ENCODE peak calls at places on chromosomes 1 and 21, in five cellular contexts. K is DMS153, U is SK-MEL-5, L is SHP77, N is LoVo. G is an unnamed sample.

GRCh38 chr1:64505232-64505943 is 35.5 kb downstream of the CACHD1 start:
- DNase-seq in N (peak), L (peak), U (no peak), K (no peak), G (no peak)

GRCh38 chr1:19321071-19321470 is 8.9 kb downstream of the SLC66A1 start:
- DNase-seq in U (no peak), K (no peak), L (no peak), N (no peak), G (no peak)

GRCh38 chr1:219276029-219276738 is 102.5 kb downstream of the LYPLAL1 start:
- DNase-seq in U (peak), K (no peak), N (no peak), L (no peak), G (no peak)

GRCh38 chr1:32724678-32725594 is 22.4 kb upstream of the SYNC start:
- DNase-seq in U (peak), N (peak), K (no peak), L (peak), G (peak)

GRCh38 chr1:36651176-36651910 is 168.6 kb upstream of the CSF3R start:
- DNase-seq in U (no peak), L (no peak), N (no peak), K (no peak), G (no peak)

GRCh38 chr1:119447344-119447743 is 32.4 kb downstream of the HSD3B2 start:
- DNase-seq in L (no peak), K (no peak), U (no peak), N (no peak), G (no peak)

GRCh38 chr21:41361786-41362604 is at the start of gene MX2:
- DNase-seq in U (no peak), L (peak), N (peak), K (peak), G (no peak)

GRCh38 chr1:203137324-203137723 is 9.8 kb downstream of the ADORA1 start:
- DNase-seq in K (no peak), N (no peak), U (no peak), L (no peak), G (no peak)

GRCh38 chr1:218254296-218254918 is 30.7 kb upstream of the RRP15 start:
- DNase-seq in U (no peak), N (no peak), K (no peak), L (no peak), G (no peak)

GRCh38 chr1:211111351-211111750 is 22.6 kb downstream of the KCNH1 start:
- DNase-seq in L (no peak), N (no peak), K (no peak), U (no peak), G (no peak)

GRCh38 chr1:24127801-24128363 is 15.1 kb downstream of the IL22RA1 start:
- DNase-seq in N (no peak), K (no peak), L (no peak), U (no peak), G (no peak)

GRCh38 chr1:222617367-222617951 is 438 bp upstream of the MIA3 start:
- DNase-seq in U (peak), L (peak), N (peak), K (peak), G (peak)

GRCh38 chr1:54488831-54489626 is 59.0 kb upstream of the ACOT11 start:
- DNase-seq in N (peak), K (peak), U (peak), L (peak), G (peak)

GRCh38 chr1:71414229-71414628 is 333.4 kb upstream of the ZRANB2 start:
- DNase-seq in N (no peak), L (peak), U (no peak), K (peak), G (no peak)

GRCh38 chr1:194654956-194655355 is 1468.5 kb upstream of the B3GALT2 start:
- DNase-seq in L (no peak), U (no peak), N (no peak), K (no peak), G (no peak)

GRCh38 chr1:64087768-64088167 is 115.7 kb upstream of the UBE2U start:
- DNase-seq in N (no peak), L (no peak), K (no peak), U (no peak), G (no peak)

GRCh38 chr1:156860639-156861423 is at the start of gene NTRK1:
- DNase-seq in N (no peak), U (peak), K (no peak), L (peak), G (peak)

G was measured in Caki2.